ENCODE peak calls at places on chromosomes 5 and 9, in nine cellular contexts. G is sciatic nerve; U is RCC 7860; A is activated CD4-positive, CD25-positive, alpha-beta regulatory T cell treated with anti-CD3 and anti-CD28 coated beads, Interleukin-2, amount 50 U/mL, for 16 hours; S is NCI-H1694; C is prostate gland; K is cardiac muscle cell; H is A172; E is stimulated activated CD8-positive, alpha-beta memory T cell treated with anti-CD3 and anti-CD28 coated beads, Interleukin-4, amount 100 ng/mL, for 48 hours. Q is an unnamed sample.
A peak's percentile ranks its signal among the peaks of the same experiment; 100 is the strongest.

GRCh38 chr9:131410051-131410491 is 16.2 kb downstream of the PRRC2B start:
- DNase-seq in H (no peak), S (peak; percentile 65), A (no peak), C (no peak), K (no peak), U (no peak), E (no peak), G (no peak), Q (no peak)

GRCh38 chr5:74966151-74967050 is 86.0 kb downstream of the GCNT4 start:
- DNase-seq in S (no peak), G (no peak), A (no peak), C (no peak), U (no peak), E (no peak), H (no peak), K (no peak), Q (no peak)

GRCh38 chr9:131747352-131747751 is 7.5 kb upstream of the RAPGEF1 start:
- DNase-seq in K (peak; percentile 47), E (no peak), C (no peak), S (peak; percentile 55), A (no peak), G (no peak), U (peak; percentile 21), H (peak; percentile 50), Q (no peak)

GRCh38 chr9:124329996-124330714 is 72.4 kb downstream of the NEK6 start:
- DNase-seq in H (no peak), C (no peak), K (no peak), S (no peak), U (no peak), A (no peak), E (no peak), G (no peak), Q (no peak)

GRCh38 chr5:173625686-173626500 is 9.4 kb upstream of the BOD1 start:
- DNase-seq in C (no peak), S (peak; percentile 44), K (no peak), E (no peak), G (no peak), U (no peak), A (no peak), H (no peak), Q (no peak)

GRCh38 chr5:89968870-89969472 is 440.6 kb downstream of the CETN3 start:
- DNase-seq in E (no peak), U (no peak), A (no peak), C (peak; percentile 6), H (no peak), S (no peak), K (no peak), G (no peak), Q (no peak)

GRCh38 chr5:10556331-10556807 is 7.5 kb upstream of the ANKRD33B start:
- DNase-seq in S (no peak), A (no peak), H (peak; percentile 86), C (no peak), E (no peak), K (no peak), G (no peak), U (peak; percentile 87), Q (peak; percentile 76)

GRCh38 chr9:78777747-78778146 is 480.8 kb downstream of the PSAT1 start:
- DNase-seq in K (no peak), C (no peak), U (no peak), S (no peak), A (no peak), E (no peak), H (no peak), G (no peak), Q (no peak)

GRCh38 chr5:59328801-59329296 is 564.7 kb downstream of the PDE4D start:
- DNase-seq in C (no peak), U (peak; percentile 31), K (peak; percentile 28), S (no peak), A (no peak), G (no peak), E (no peak), H (peak; percentile 52), Q (peak; percentile 60)

GRCh38 chr5:148416921-148417320 is 33.2 kb downstream of the FBXO38 start:
- DNase-seq in E (no peak), H (peak; percentile 75), U (peak; percentile 5), K (no peak), A (no peak), S (no peak), C (no peak), G (no peak), Q (no peak)

GRCh38 chr5:80590766-80591165 is 20.7 kb upstream of the ANKRD34B start:
- DNase-seq in G (no peak), E (no peak), H (no peak), S (no peak), U (no peak), A (no peak), C (no peak), K (no peak), Q (peak; percentile 19)

GRCh38 chr5:112310746-112311145 is 108.3 kb downstream of the EPB41L4A start:
- DNase-seq in K (no peak), G (no peak), H (no peak), S (no peak), A (no peak), C (no peak), U (peak; percentile 59), E (no peak), Q (peak; percentile 76)

GRCh38 chr9:116475201-116475600 is 211.9 kb upstream of the TRIM32 start:
- DNase-seq in K (no peak), A (no peak), C (no peak), G (no peak), S (no peak), H (peak; percentile 8), U (peak; percentile 24), E (no peak), Q (no peak)

GRCh38 chr5:172187118-172188032 is 649 bp downstream of the STK10 start:
- DNase-seq in K (peak; percentile 35), A (peak; percentile 47), S (no peak), C (peak; percentile 19), H (peak; percentile 90), E (peak; percentile 80), G (peak; percentile 74), U (peak; percentile 70), Q (no peak)

GRCh38 chr5:88092358-88092757 is 176.3 kb downstream of the TMEM161B start:
- DNase-seq in A (no peak), G (no peak), S (no peak), K (no peak), C (no peak), E (no peak), H (no peak), U (no peak), Q (no peak)

GRCh38 chr5:147906326-147907095 is at the start of gene C5orf46:
- DNase-seq in A (no peak), E (no peak), K (no peak), U (no peak), C (no peak), G (no peak), S (no peak), H (peak; percentile 66), Q (no peak)

GRCh38 chr5:1468247-1468612 is 23.0 kb upstream of the SLC6A3 start:
- DNase-seq in S (peak; percentile 67), G (no peak), A (no peak), H (no peak), K (peak; percentile 57), U (no peak), C (no peak), E (peak; percentile 53), Q (no peak)

GRCh38 chr9:128863647-128864046 is 18.1 kb downstream of the KYAT1 start:
- DNase-seq in A (peak; percentile 73), G (peak; percentile 87), E (peak; percentile 95), K (peak; percentile 80), C (no peak), S (peak; percentile 11), U (peak; percentile 52), H (peak; percentile 66), Q (no peak)

GRCh38 chr9:133584559-133585476 is 24.4 kb downstream of the FAM163B start:
- DNase-seq in A (no peak), U (no peak), E (no peak), K (no peak), G (no peak), H (no peak), C (peak; percentile 34), S (peak; percentile 71), Q (no peak)

GRCh38 chr9:21078702-21079101 is 960 bp upstream of the IFNB1 start:
- DNase-seq in K (no peak), A (no peak), E (no peak), U (no peak), C (no peak), G (no peak), H (no peak), S (no peak), Q (no peak)

GRCh38 chr5:73603998-73604397 is 22.0 kb upstream of the ARHGEF28 start:
- DNase-seq in E (no peak), C (no peak), H (no peak), U (no peak), S (no peak), G (no peak), K (no peak), A (no peak), Q (no peak)

Q was measured in epithelial cell of proximal tubule.